ENCODE peak calls at places on chromosomes 12 and 14, in seven cellular contexts. U, C, W, Q, F, E and A are unnamed samples.

GRCh38 chr12:127230843-127231260 is 1036.1 kb upstream of the TMEM132C start:
- DNase-seq in Q (peak), U (no peak), F (no peak), E (peak), W (no peak), C (no peak), A (peak)

GRCh38 chr12:114288071-114288470 is 117.9 kb downstream of the TBX5 start:
- DNase-seq in U (no peak), W (no peak), Q (no peak), F (no peak), E (no peak), C (no peak), A (no peak)

GRCh38 chr12:9881246-9881645 is at the start of gene KLRF2:
- DNase-seq in E (no peak), W (no peak), C (no peak), Q (no peak), U (no peak), F (no peak), A (no peak)

GRCh38 chr14:53055003-53055402 is 98.1 kb downstream of the DDHD1 start:
- DNase-seq in Q (no peak), C (no peak), E (peak), F (no peak), U (no peak), W (peak), A (peak)

GRCh38 chr12:13982010-13982409 is 608 bp upstream of the GRIN2B start:
- DNase-seq in C (no peak), W (peak), F (no peak), U (no peak), Q (no peak), E (peak), A (peak)

GRCh38 chr14:96268426-96269358 is 12.7 kb downstream of the BDKRB1 start:
- DNase-seq in C (no peak), E (peak), F (peak), Q (peak), U (peak), W (no peak), A (no peak)

GRCh38 chr12:100666588-100666987 is 93.1 kb downstream of the GAS2L3 start:
- DNase-seq in F (no peak), E (no peak), C (no peak), W (no peak), Q (no peak), U (no peak), A (no peak)

GRCh38 chr12:79983969-79984629 is 49.2 kb upstream of the PPP1R12A start:
- DNase-seq in F (no peak), Q (no peak), U (no peak), C (no peak), W (no peak), E (peak), A (no peak)

GRCh38 chr14:67729072-67729561 is 27.4 kb downstream of the RDH12 start:
- DNase-seq in C (no peak), U (peak), F (no peak), E (no peak), W (peak), Q (no peak), A (no peak)

GRCh38 chr14:77040309-77040994 is 11.9 kb upstream of the IRF2BPL start:
- DNase-seq in C (peak), F (peak), W (peak), U (peak), Q (peak), E (peak), A (peak)

GRCh38 chr12:95701722-95702418 is 88.7 kb downstream of the NTN4 start:
- DNase-seq in U (no peak), W (no peak), C (no peak), Q (no peak), F (no peak), E (no peak), A (no peak)

DNA sequence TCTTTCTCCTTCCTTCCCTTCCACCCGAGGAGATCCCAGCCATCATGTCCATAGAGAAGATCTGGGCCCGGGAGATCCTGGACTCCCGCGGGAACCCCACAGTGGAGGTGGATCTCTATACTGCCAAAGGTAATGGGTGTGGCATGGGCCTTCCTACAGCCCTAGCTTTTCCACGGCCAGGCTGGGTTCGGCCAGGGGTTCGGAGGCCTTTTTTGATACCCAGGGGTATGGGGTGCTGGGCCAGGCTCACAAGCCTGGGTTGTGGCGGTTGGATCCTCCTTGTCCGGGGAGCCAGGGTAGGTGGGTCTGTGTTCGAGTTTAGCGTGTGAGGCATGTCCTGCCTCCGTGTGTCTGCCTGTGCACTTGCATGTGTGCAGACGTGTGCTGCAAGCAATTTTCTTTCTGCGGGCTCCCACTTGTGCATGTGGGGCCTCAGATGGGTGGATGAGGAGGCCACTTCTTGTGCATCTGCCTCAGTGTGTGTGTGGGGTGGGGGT is 1.5 kb downstream of the ENO2 start:
- DNase-seq in C (no peak), W (no peak), U (no peak), E (no peak), F (no peak), Q (no peak), A (no peak)
- H3K4me3 ChIP-seq in C (no peak), W (peak), U (no peak), E (peak), F (no peak), Q (no peak), A (peak)

GRCh38 chr12:25768151-25768550 is 190.3 kb upstream of the RASSF8 start:
- DNase-seq in E (no peak), C (no peak), U (no peak), W (no peak), Q (no peak), F (no peak), A (no peak)

GRCh38 chr12:25764892-25765291 is 193.6 kb upstream of the RASSF8 start:
- DNase-seq in C (no peak), Q (no peak), W (no peak), F (no peak), E (no peak), U (no peak), A (no peak)

GRCh38 chr12:25771062-25771461 is 187.4 kb upstream of the RASSF8 start:
- DNase-seq in E (peak), C (no peak), F (no peak), W (no peak), Q (no peak), U (no peak), A (peak)

GRCh38 chr12:25767613-25768012 is 190.9 kb upstream of the RASSF8 start:
- DNase-seq in Q (no peak), F (no peak), C (no peak), W (no peak), E (peak), U (no peak), A (no peak)

DNA sequence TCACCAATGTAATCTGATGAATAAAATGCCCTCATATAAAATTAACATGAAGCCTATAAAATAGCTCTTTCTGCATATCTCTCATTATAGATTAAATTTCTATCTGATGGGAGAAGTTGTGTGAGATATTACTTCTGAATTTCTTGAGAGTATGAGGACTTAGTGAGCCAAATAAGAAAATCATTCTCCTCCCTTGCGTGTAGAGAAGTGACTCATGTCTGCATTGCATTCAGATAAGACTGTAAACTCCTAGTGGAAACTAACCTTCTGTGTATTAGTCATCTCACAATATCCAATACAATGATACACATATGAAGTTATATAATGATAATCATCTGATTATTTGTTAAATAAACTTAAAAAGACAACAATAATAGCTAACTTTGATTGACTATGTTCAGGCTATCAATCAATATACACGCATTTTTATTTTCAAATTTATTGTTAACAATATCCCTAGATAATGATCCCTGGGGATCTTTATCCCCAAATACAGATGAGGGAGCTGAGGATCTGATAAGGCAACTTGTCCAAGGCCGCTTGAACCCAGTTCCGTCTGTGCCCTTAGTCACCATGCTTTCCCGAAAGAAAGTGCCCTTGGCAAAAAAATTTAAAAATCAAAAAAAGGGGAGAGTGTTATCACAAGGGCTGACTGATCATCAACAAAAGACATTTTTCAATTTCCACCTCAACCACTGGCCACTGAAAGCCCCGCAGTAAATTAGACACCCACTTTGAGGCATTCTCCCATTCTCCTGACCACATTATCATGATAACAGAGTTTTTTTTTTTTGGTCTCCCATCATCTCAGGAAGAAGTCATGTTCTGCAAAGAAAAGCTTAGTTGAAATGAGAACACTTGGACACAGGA is 189.2 kb upstream of the RASSF8 start:
- DNase-seq in W (no peak), F (no peak), E (peak), Q (no peak), C (no peak), U (no peak), A (no peak)
- H3K4me3 ChIP-seq in W (no peak), F (no peak), E (no peak), Q (no peak), C (no peak), U (no peak), A (no peak)

GRCh38 chr12:109611223-109611622 is 37.6 kb downstream of the MVK start:
- DNase-seq in C (no peak), Q (no peak), F (no peak), U (no peak), W (no peak), E (no peak), A (no peak)
- H3K4me3 ChIP-seq in C (no peak), Q (no peak), F (no peak), U (no peak), W (no peak), E (no peak), A (no peak)

GRCh38 chr12:72273851-72274284 is 1.7 kb downstream of the TRHDE start:
- DNase-seq in C (peak), W (peak), F (no peak), E (no peak), Q (peak), U (peak), A (no peak)
- H3K4me3 ChIP-seq in C (peak), W (peak), F (peak), E (peak), Q (peak), U (no peak), A (no peak)

GRCh38 chr14:36582011-36582873 is at the start of gene NKX2-8:
- DNase-seq in F (no peak), Q (no peak), E (no peak), U (no peak), C (peak), W (peak), A (no peak)
- H3K4me3 ChIP-seq in F (peak), Q (peak), E (peak), U (no peak), C (peak), W (peak), A (no peak)

DNA sequence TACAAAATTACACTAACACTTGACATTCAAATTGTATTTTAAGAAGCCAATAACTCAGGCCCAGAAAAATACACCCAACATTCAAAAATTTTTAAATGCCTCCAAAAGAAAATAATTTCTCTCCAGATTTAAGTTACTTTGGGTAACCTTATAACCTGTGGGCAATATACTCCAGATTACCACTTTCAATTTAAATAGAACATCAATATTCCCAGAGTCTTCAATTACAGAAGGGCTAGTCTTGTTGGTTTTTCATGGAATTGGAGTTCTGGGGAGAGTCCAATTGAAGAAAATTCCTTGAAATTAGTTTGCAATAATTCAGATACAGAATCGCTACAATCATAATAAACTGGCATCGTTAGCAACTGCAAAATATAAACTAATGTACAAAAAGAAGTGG is 2.0 kb downstream of the PPP4R3A start:
- DNase-seq in Q (no peak), U (no peak), C (no peak), F (no peak), W (no peak), E (peak), A (no peak)
- H3K4me3 ChIP-seq in Q (peak), U (peak), C (peak), F (peak), W (peak), E (peak), A (peak)

GRCh38 chr14:69574266-69574953 is at the start of gene CCDC177:
- DNase-seq in F (peak), C (peak), U (peak), W (peak), Q (peak), E (peak), A (peak)
- H3K4me3 ChIP-seq in F (peak), C (no peak), U (no peak), W (peak), Q (no peak), E (peak), A (no peak)

GRCh38 chr14:104925941-104926609 is 1.4 kb downstream of the PLD4 start:
- DNase-seq in C (peak), U (no peak), Q (no peak), W (peak), F (no peak), E (no peak), A (no peak)

GRCh38 chr14:104924421-104925213 is at the start of gene PLD4:
- DNase-seq in C (peak), U (no peak), F (peak), W (peak), E (no peak), Q (no peak), A (peak)

GRCh38 chr14:104926619-104927431 is 2.1 kb downstream of the PLD4 start:
- DNase-seq in U (no peak), C (peak), F (peak), Q (no peak), W (no peak), E (no peak), A (peak)

GRCh38 chr14:104923596-104924420 is 871 bp upstream of the PLD4 start:
- DNase-seq in W (peak), C (no peak), Q (no peak), E (no peak), F (no peak), U (no peak), A (no peak)

GRCh38 chr14:104925214-104925899 is 678 bp downstream of the PLD4 start:
- DNase-seq in F (no peak), C (peak), E (no peak), W (no peak), Q (no peak), U (no peak), A (no peak)
- H3K4me3 ChIP-seq in F (no peak), C (no peak), E (no peak), W (no peak), Q (no peak), U (no peak), A (peak)

GRCh38 chr14:33009673-33010072 is 71.0 kb downstream of the NPAS3 start:
- DNase-seq in C (no peak), F (no peak), Q (no peak), W (no peak), E (no peak), U (no peak), A (no peak)
- H3K4me3 ChIP-seq in C (no peak), F (no peak), Q (no peak), W (no peak), E (no peak), U (no peak), A (no peak)

DNA sequence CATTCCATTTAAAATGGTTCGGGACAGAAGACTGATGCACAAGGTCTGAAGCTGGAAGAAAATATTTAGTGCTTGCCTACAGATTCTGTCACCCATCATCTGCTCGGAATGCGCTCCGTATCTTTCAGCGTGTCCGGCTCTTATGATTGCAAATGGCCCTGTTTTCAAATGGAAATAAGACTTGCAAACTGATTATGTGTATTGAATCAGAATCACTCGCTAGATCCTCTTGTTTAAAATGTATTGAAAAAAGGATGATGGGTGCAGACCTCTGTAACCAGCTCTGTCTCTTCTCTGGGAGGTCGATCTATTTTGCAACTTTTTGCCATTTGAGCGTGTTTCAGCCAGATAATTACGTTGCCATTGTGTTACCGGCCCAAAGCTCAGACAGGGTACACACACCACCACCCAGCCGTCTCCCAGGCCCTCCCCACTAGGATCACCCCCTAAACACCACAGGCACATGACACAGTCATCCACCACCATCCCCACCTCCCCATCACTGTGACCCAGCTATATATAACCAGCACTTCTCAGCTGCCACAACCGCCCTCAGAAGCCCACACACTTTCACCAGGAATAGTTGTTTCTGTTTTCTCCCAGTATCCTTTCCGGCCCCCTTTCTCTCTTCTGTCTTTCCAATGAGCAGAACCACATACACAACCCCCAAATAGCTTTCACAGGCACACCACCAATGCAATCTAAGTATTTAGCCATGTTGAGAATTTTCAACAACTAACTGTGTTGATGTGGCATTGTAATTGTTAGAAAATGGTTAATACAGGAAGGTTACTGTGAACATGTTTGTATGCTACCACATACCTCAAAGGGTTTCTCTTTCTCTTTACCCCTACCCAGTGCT is 10.7 kb downstream of the NKX2-1 start:
- DNase-seq in E (no peak), C (no peak), U (no peak), F (no peak), Q (no peak), W (peak), A (no peak)
- H3K4me3 ChIP-seq in E (no peak), C (no peak), U (no peak), F (no peak), Q (no peak), W (no peak), A (no peak)